ENCODE peak calls at places on chromosomes 12 and 14, in seven cellular contexts. H is activated naive CD8-positive, alpha-beta T cell treated with anti-CD3 and anti-CD28 coated beads, Interleukin-2, amount 50 U/mL, for 24 hours; Q is WTC11; F is natural killer cell; B is HCT116; J is effector memory CD8-positive, alpha-beta T cell; N is gastrocnemius medialis. S is an unnamed sample.

GRCh38 chr12:24931666-24932405 is 17.1 kb downstream of the BCAT1 start:
- ATAC-seq in H (peak; percentile 57), Q (no peak), F (no peak), B (no peak), J (no peak), N (no peak), S (no peak)

GRCh38 chr12:69602954-69603353 is 7.8 kb downstream of the LRRC10 start:
- ATAC-seq in H (no peak), Q (peak; percentile 72), F (no peak), B (peak; percentile 80), J (no peak), N (no peak), S (no peak)

GRCh38 chr14:105914738-105915385 is 388.5 kb downstream of the TMEM121 start:
- ATAC-seq in H (no peak), Q (no peak), F (no peak), B (peak; percentile 12), J (no peak), N (no peak), S (no peak)

GRCh38 chr14:53011053-53011462 is 60.2 kb upstream of the FERMT2 start:
- ATAC-seq in H (no peak), Q (peak; percentile 87), F (no peak), B (peak; percentile 91), J (no peak), N (peak; percentile 93), S (no peak)

GRCh38 chr12:109489955-109490565 is 12.6 kb downstream of the UBE3B start:
- ATAC-seq in H (no peak), Q (no peak), F (no peak), B (no peak), J (no peak), N (peak; percentile 68), S (no peak)

GRCh38 chr12:43550831-43551270 is 1.2 kb downstream of the ADAMTS20 start:
- ATAC-seq in H (no peak), Q (peak; percentile 4), F (no peak), B (no peak), J (no peak), N (no peak), S (no peak)

GRCh38 chr12:8692573-8692972 is 5.2 kb upstream of the RIMKLB start:
- ATAC-seq in H (no peak), Q (peak; percentile 86), F (no peak), B (no peak), J (no peak), N (no peak), S (no peak)

GRCh38 chr14:78424311-78424710 is 254.1 kb downstream of the NRXN3 start:
- ATAC-seq in H (no peak), Q (no peak), F (no peak), B (no peak), J (no peak), N (no peak), S (no peak)

GRCh38 chr12:117155278-117156060 is 34.8 kb downstream of the FBXO21 start:
- ATAC-seq in H (peak; percentile 87), Q (peak; percentile 98), F (peak; percentile 43), B (peak; percentile 99), J (peak; percentile 85), N (no peak), S (peak; percentile 75)

GRCh38 chr14:23636317-23637211 is at the start of gene DHRS2:
- ATAC-seq in H (no peak), Q (no peak), F (no peak), B (no peak), J (no peak), N (no peak), S (no peak)